ENCODE peak calls at places on chromosomes 13 and 19, in six cellular contexts. One of them, this sample, is unnamed.

GRCh38 chr19:57280913-57281425 is 684 bp downstream of the ZNF460 start:
- DNase-seq in amniotic epithelial cell: no peak
- DNase-seq in DMS153: no peak
- DNase-seq in K562: no peak
- DNase-seq in HS-27A: no peak
- DNase-seq in NCI-H1417 treated with DMSO at 0.1 percent for 48 hours: no peak
- DNase-seq in this sample: no peak

GRCh38 chr19:13017306-13018036 is 22.2 kb downstream of the NFIX start:
- DNase-seq in amniotic epithelial cell: no peak
- DNase-seq in DMS153: no peak
- DNase-seq in K562: no peak
- DNase-seq in HS-27A: no peak
- DNase-seq in NCI-H1417 treated with DMSO at 0.1 percent for 48 hours: no peak
- DNase-seq in this sample: no peak

GRCh38 chr19:10863107-10863700 is 8.1 kb upstream of the CARM1 start:
- DNase-seq in amniotic epithelial cell: no peak
- DNase-seq in DMS153: no peak
- DNase-seq in K562: peak
- DNase-seq in HS-27A: no peak
- DNase-seq in NCI-H1417 treated with DMSO at 0.1 percent for 48 hours: no peak
- DNase-seq in this sample: no peak

GRCh38 chr13:65535360-65535759 is 1694.8 kb downstream of the PCDH9 start:
- DNase-seq in amniotic epithelial cell: no peak
- DNase-seq in DMS153: no peak
- DNase-seq in K562: no peak
- DNase-seq in HS-27A: no peak
- DNase-seq in NCI-H1417 treated with DMSO at 0.1 percent for 48 hours: no peak
- DNase-seq in this sample: no peak

GRCh38 chr13:36072127-36072526 is 59.1 kb downstream of the DCLK1 start:
- DNase-seq in amniotic epithelial cell: no peak
- DNase-seq in DMS153: no peak
- DNase-seq in K562: no peak
- DNase-seq in HS-27A: no peak
- DNase-seq in NCI-H1417 treated with DMSO at 0.1 percent for 48 hours: no peak
- DNase-seq in this sample: no peak

GRCh38 chr13:36143768-36144167 is 12.6 kb upstream of the DCLK1 start:
- DNase-seq in amniotic epithelial cell: no peak
- DNase-seq in DMS153: no peak
- DNase-seq in K562: no peak
- DNase-seq in HS-27A: no peak
- DNase-seq in NCI-H1417 treated with DMSO at 0.1 percent for 48 hours: no peak
- DNase-seq in this sample: no peak

GRCh38 chr19:55080915-55081772 is 5.5 kb downstream of the EPS8L1 start:
- DNase-seq in amniotic epithelial cell: peak
- DNase-seq in DMS153: peak
- DNase-seq in K562: peak
- DNase-seq in HS-27A: no peak
- DNase-seq in NCI-H1417 treated with DMSO at 0.1 percent for 48 hours: no peak
- DNase-seq in this sample: peak

GRCh38 chr13:113854238-113855011 is 9.5 kb downstream of the GAS6 start:
- DNase-seq in amniotic epithelial cell: no peak
- DNase-seq in DMS153: no peak
- DNase-seq in K562: no peak
- DNase-seq in HS-27A: no peak
- DNase-seq in NCI-H1417 treated with DMSO at 0.1 percent for 48 hours: no peak
- DNase-seq in this sample: peak

GRCh38 chr13:97196340-97196739 is 25.8 kb upstream of the MBNL2 start:
- DNase-seq in amniotic epithelial cell: no peak
- DNase-seq in DMS153: no peak
- DNase-seq in K562: no peak
- DNase-seq in HS-27A: no peak
- DNase-seq in NCI-H1417 treated with DMSO at 0.1 percent for 48 hours: no peak
- DNase-seq in this sample: no peak

GRCh38 chr19:41299755-41300089 is 10.2 kb upstream of the CCDC97 start:
- DNase-seq in amniotic epithelial cell: peak
- DNase-seq in DMS153: no peak
- DNase-seq in K562: no peak
- DNase-seq in HS-27A: no peak
- DNase-seq in NCI-H1417 treated with DMSO at 0.1 percent for 48 hours: no peak
- DNase-seq in this sample: no peak

GRCh38 chr19:13281567-13282291 is 131.5 kb downstream of the IER2 start:
- DNase-seq in amniotic epithelial cell: no peak
- DNase-seq in DMS153: no peak
- DNase-seq in K562: no peak
- DNase-seq in HS-27A: no peak
- DNase-seq in NCI-H1417 treated with DMSO at 0.1 percent for 48 hours: no peak
- DNase-seq in this sample: no peak

GRCh38 chr13:113788413-113789135 is 29.5 kb downstream of the TMEM255B start:
- DNase-seq in amniotic epithelial cell: no peak
- DNase-seq in DMS153: no peak
- DNase-seq in K562: no peak
- DNase-seq in HS-27A: no peak
- DNase-seq in NCI-H1417 treated with DMSO at 0.1 percent for 48 hours: no peak
- DNase-seq in this sample: no peak

This sample was measured in mucosa of gallbladder.